ENCODE peak calls at places on chromosomes 1 and 21, in eight cellular contexts. E is AG09309, R is cardiac muscle cell, U is GM20000, A is A549, Y is upper lobe of right lung, D is lower lobe of right lung, F is RWPE1. P is an unnamed sample.

GRCh38 chr1:226872455-226872854 is 2.0 kb downstream of the PSEN2 start:
- DNase-seq in D (no peak), R (peak; percentile 53), U (no peak), F (no peak), A (no peak), Y (no peak), E (no peak), P (no peak)

GRCh38 chr1:23163395-23163794 is 5.3 kb downstream of the LUZP1 start:
- DNase-seq in A (no peak), R (peak; percentile 21), Y (no peak), E (no peak), F (no peak), U (no peak), D (no peak), P (no peak)

GRCh38 chr1:180415985-180416633 is 86.3 kb downstream of the ACBD6 start:
- DNase-seq in R (peak; percentile 68), F (peak; percentile 48), A (peak; percentile 53), U (peak; percentile 7), E (peak; percentile 29), D (no peak), Y (no peak), P (no peak)

GRCh38 chr1:67307251-67308060 is at the start of gene IL12RB2:
- DNase-seq in R (no peak), F (no peak), A (no peak), U (peak; percentile 64), D (no peak), E (no peak), Y (peak; percentile 63), P (peak; percentile 17)

GRCh38 chr1:36576118-36576517 is 93.4 kb upstream of the CSF3R start:
- DNase-seq in A (peak; percentile 29), Y (peak; percentile 72), D (peak; percentile 69), U (peak; percentile 76), R (peak; percentile 53), F (peak; percentile 88), E (no peak), P (peak; percentile 78)

GRCh38 chr1:201999625-202000238 is 10.7 kb upstream of the ELF3 start:
- DNase-seq in Y (no peak), A (peak; percentile 83), R (peak; percentile 63), U (peak; percentile 66), E (no peak), F (peak; percentile 78), D (no peak), P (peak; percentile 12)

GRCh38 chr21:46667735-46668380 is 32.4 kb downstream of the PRMT2 start:
- DNase-seq in A (peak; percentile 57), E (no peak), Y (no peak), F (peak; percentile 36), U (peak; percentile 64), D (no peak), R (peak; percentile 58), P (no peak)

GRCh38 chr1:27137022-27137542 is 17.8 kb downstream of the SLC9A1 start:
- DNase-seq in Y (peak; percentile 86), E (no peak), D (peak; percentile 91), A (no peak), F (no peak), R (no peak), U (peak; percentile 72), P (no peak)

GRCh38 chr1:214515544-214516433 is 35.6 kb downstream of the PTPN14 start:
- DNase-seq in R (peak; percentile 32), A (no peak), D (no peak), U (no peak), Y (no peak), F (no peak), E (no peak), P (no peak)

GRCh38 chr21:45105906-45106485 is 31.6 kb downstream of the ADARB1 start:
- DNase-seq in Y (no peak), D (no peak), R (no peak), E (no peak), A (no peak), U (no peak), F (no peak), P (no peak)

GRCh38 chr1:155254714-155255242 is 505 bp downstream of the ENTREP3 start:
- DNase-seq in F (no peak), R (no peak), D (no peak), U (no peak), Y (peak; percentile 68), A (no peak), E (no peak), P (no peak)

GRCh38 chr1:115317101-115318012 is 20.7 kb downstream of the NGF start:
- DNase-seq in R (no peak), F (no peak), Y (no peak), U (no peak), A (no peak), E (no peak), D (no peak), P (no peak)

GRCh38 chr1:230303069-230303468 is 123.1 kb downstream of the PGBD5 start:
- DNase-seq in U (no peak), A (no peak), R (no peak), D (no peak), E (no peak), Y (no peak), F (no peak), P (no peak)

GRCh38 chr21:44869860-44870747 is 3.4 kb downstream of the PTTG1IP start:
- DNase-seq in R (peak; percentile 95), D (no peak), Y (peak; percentile 52), U (no peak), F (peak; percentile 80), A (peak; percentile 85), E (peak; percentile 79), P (no peak)

DNA sequence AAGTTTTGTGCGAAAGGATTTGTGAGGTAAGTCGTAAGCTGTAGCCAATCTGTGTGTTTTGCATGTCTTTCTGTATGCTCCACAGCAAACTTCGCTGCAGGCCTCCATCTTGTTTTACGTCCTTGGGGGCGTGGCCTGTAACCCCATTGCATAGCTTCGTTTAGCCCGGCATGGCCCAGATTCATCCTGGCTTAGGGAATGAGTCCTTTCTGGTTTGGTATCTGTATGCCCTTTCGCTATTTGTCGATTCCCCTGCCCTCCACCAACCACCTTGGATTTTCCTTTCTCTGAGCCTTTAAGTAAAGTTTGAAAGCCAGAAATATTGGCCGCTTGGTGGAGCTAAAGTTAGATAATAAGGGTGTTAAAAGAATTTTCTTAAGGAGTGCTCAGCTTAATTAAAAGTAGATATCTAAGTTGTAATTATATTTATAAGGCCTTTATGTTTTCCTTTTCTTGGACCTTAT is 1.1 kb downstream of the THEM4 start:
- DNase-seq in U (peak; percentile 44), E (no peak), F (no peak), A (peak; percentile 43), D (no peak), Y (no peak), R (peak; percentile 43), P (no peak)
- TF ChIP-seq CTCF in U (peak; percentile 3), E (no peak), F (peak; percentile 27), A (no peak), D (no peak), Y (peak; percentile 9), R (peak; percentile 31), P (peak; percentile 7)

GRCh38 chr1:39671433-39671792 is 494 bp downstream of the NT5C1A start:
- DNase-seq in E (no peak), F (no peak), R (no peak), D (no peak), U (no peak), A (no peak), Y (no peak), P (no peak)

GRCh38 chr1:39670689-39671088 is 1.2 kb downstream of the NT5C1A start:
- DNase-seq in A (no peak), E (no peak), F (no peak), Y (no peak), R (no peak), U (no peak), D (no peak), P (no peak)

GRCh38 chr1:39673215-39673614 is 1.3 kb upstream of the NT5C1A start:
- DNase-seq in F (no peak), E (no peak), R (no peak), Y (no peak), A (no peak), U (no peak), D (no peak), P (no peak)

GRCh38 chr1:39671793-39672550 is at the start of gene NT5C1A:
- DNase-seq in U (peak; percentile 74), A (no peak), R (peak; percentile 33), Y (peak; percentile 69), D (no peak), E (no peak), F (no peak), P (no peak)

GRCh38 chr1:39672551-39672947 is 642 bp upstream of the NT5C1A start:
- DNase-seq in F (no peak), U (peak; percentile 67), E (no peak), R (peak; percentile 35), Y (no peak), D (no peak), A (no peak), P (no peak)
- TF ChIP-seq CTCF in F (peak; percentile 16), U (peak; percentile 29), E (no peak), R (peak; percentile 74), Y (peak; percentile 34), D (peak; percentile 37), A (no peak), P (peak; percentile 57)

GRCh38 chr21:23743821-23744220 is 1863.5 kb downstream of the MRPL39 start:
- DNase-seq in E (no peak), F (no peak), R (no peak), Y (no peak), D (no peak), U (no peak), A (no peak), P (no peak)

DNA sequence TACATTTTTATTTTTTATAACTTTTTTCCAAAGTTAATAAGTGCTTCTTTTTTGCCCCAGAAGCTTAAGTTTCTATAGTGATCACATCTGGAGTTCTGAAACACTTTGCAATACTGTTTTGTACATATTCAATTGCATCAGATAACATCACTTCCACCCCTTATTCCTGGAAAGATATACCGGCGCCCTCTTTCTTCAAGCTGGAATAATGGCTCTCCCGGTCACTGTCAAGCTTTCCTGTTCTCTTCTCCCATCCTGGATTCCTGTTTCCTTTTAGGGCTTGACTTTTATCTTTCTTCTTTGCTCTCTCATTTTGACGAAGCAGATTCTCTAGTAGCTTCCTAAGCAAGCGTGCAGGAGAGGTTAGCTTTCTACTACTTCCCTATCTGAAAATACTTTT is 1866.8 kb downstream of the MRPL39 start:
- DNase-seq in U (no peak), F (no peak), Y (no peak), E (no peak), D (no peak), R (no peak), A (no peak), P (no peak)
- TF ChIP-seq CTCF in U (no peak), F (no peak), Y (no peak), E (no peak), D (no peak), R (no peak), A (no peak), P (no peak)

DNA sequence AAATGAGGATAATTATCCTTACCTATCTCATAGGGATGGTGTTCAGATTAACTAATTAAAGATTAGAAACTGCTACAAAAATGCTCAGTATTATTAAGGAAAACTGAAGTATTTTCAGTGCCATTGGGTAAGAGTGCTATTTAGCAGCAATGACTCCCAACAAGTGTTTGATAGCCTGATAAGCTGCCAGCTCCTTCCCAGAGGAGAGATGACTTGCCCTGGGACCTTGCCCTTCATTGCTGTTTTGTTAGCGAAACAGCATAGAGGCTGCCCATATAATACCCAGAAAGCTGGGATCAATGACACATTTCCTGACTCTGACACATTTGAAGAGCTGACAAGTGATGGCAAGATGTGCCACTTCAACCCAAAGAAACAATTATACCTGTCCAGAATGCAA is 592.2 kb downstream of the ADGRL2 start:
- DNase-seq in D (no peak), F (no peak), U (no peak), Y (no peak), A (no peak), R (no peak), E (no peak), P (no peak)
- TF ChIP-seq CTCF in D (no peak), F (no peak), U (no peak), Y (no peak), A (no peak), R (no peak), E (no peak), P (no peak)

P was measured in progenitor cell of endocrine pancreas.